ENCODE peak calls at places on chromosomes 1 and 21, in five cellular contexts. One of them, this sample, is unnamed.

GRCh38 chr1:228548788-228549187 is 61.6 kb downstream of the RNF187 start:
- DNase-seq in stimulated activated CD4-positive, alpha-beta T cell treated with anti-CD3 and anti-CD28 coated beads, Interleukin-2, amount 100 ng/mL, for 48 hours: no peak
- DNase-seq in NCI-H524: no peak
- DNase-seq in cardiac muscle cell: no peak
- DNase-seq in NCI-H1417 treated with DMSO at 0.1 percent for 48 hours: no peak
- DNase-seq in this sample: no peak

GRCh38 chr1:192587386-192588276 is 12.1 kb downstream of the RGS1 start:
- DNase-seq in NCI-H524: no peak
- DNase-seq in stimulated activated CD4-positive, alpha-beta T cell treated with anti-CD3 and anti-CD28 coated beads, Interleukin-2, amount 100 ng/mL, for 48 hours: no peak
- DNase-seq in cardiac muscle cell: no peak
- DNase-seq in NCI-H1417 treated with DMSO at 0.1 percent for 48 hours: no peak
- DNase-seq in this sample: no peak

GRCh38 chr1:229836324-229836723 is 210.3 kb downstream of the URB2 start:
- DNase-seq in cardiac muscle cell: no peak
- DNase-seq in NCI-H524: no peak
- DNase-seq in stimulated activated CD4-positive, alpha-beta T cell treated with anti-CD3 and anti-CD28 coated beads, Interleukin-2, amount 100 ng/mL, for 48 hours: no peak
- DNase-seq in NCI-H1417 treated with DMSO at 0.1 percent for 48 hours: no peak
- DNase-seq in this sample: no peak

GRCh38 chr1:30668026-30668425 is 55.4 kb downstream of the MATN1 start:
- DNase-seq in stimulated activated CD4-positive, alpha-beta T cell treated with anti-CD3 and anti-CD28 coated beads, Interleukin-2, amount 100 ng/mL, for 48 hours: no peak
- DNase-seq in NCI-H1417 treated with DMSO at 0.1 percent for 48 hours: no peak
- DNase-seq in cardiac muscle cell: no peak
- DNase-seq in NCI-H524: no peak
- DNase-seq in this sample: peak; percentile 58

GRCh38 chr1:87226341-87226760 is 102.3 kb upstream of the LMO4 start:
- DNase-seq in NCI-H1417 treated with DMSO at 0.1 percent for 48 hours: no peak
- DNase-seq in stimulated activated CD4-positive, alpha-beta T cell treated with anti-CD3 and anti-CD28 coated beads, Interleukin-2, amount 100 ng/mL, for 48 hours: no peak
- DNase-seq in cardiac muscle cell: peak; percentile 32
- DNase-seq in NCI-H524: no peak
- DNase-seq in this sample: peak; percentile 49

GRCh38 chr1:89942825-89943658 is 51.9 kb upstream of the ZNF326 start:
- DNase-seq in NCI-H524: no peak
- DNase-seq in NCI-H1417 treated with DMSO at 0.1 percent for 48 hours: no peak
- DNase-seq in cardiac muscle cell: no peak
- DNase-seq in stimulated activated CD4-positive, alpha-beta T cell treated with anti-CD3 and anti-CD28 coated beads, Interleukin-2, amount 100 ng/mL, for 48 hours: no peak
- DNase-seq in this sample: no peak

GRCh38 chr21:20971296-20971921 is 26.8 kb upstream of the NCAM2 start:
- DNase-seq in NCI-H524: peak; percentile 67
- DNase-seq in stimulated activated CD4-positive, alpha-beta T cell treated with anti-CD3 and anti-CD28 coated beads, Interleukin-2, amount 100 ng/mL, for 48 hours: peak; percentile 4
- DNase-seq in cardiac muscle cell: peak; percentile 73
- DNase-seq in NCI-H1417 treated with DMSO at 0.1 percent for 48 hours: no peak
- DNase-seq in this sample: no peak

GRCh38 chr1:24277420-24278169 is 41.6 kb upstream of the GRHL3 start:
- DNase-seq in NCI-H1417 treated with DMSO at 0.1 percent for 48 hours: no peak
- DNase-seq in cardiac muscle cell: no peak
- DNase-seq in stimulated activated CD4-positive, alpha-beta T cell treated with anti-CD3 and anti-CD28 coated beads, Interleukin-2, amount 100 ng/mL, for 48 hours: no peak
- DNase-seq in NCI-H524: peak; percentile 2
- DNase-seq in this sample: no peak

GRCh38 chr1:89383185-89383584 is 19.3 kb downstream of the GBP6 start:
- DNase-seq in cardiac muscle cell: no peak
- DNase-seq in NCI-H524: no peak
- DNase-seq in NCI-H1417 treated with DMSO at 0.1 percent for 48 hours: no peak
- DNase-seq in stimulated activated CD4-positive, alpha-beta T cell treated with anti-CD3 and anti-CD28 coated beads, Interleukin-2, amount 100 ng/mL, for 48 hours: no peak
- DNase-seq in this sample: no peak

GRCh38 chr1:229253170-229253974 is 17.5 kb upstream of the RAB4A start:
- DNase-seq in NCI-H524: no peak
- DNase-seq in cardiac muscle cell: no peak
- DNase-seq in NCI-H1417 treated with DMSO at 0.1 percent for 48 hours: no peak
- DNase-seq in stimulated activated CD4-positive, alpha-beta T cell treated with anti-CD3 and anti-CD28 coated beads, Interleukin-2, amount 100 ng/mL, for 48 hours: no peak
- DNase-seq in this sample: no peak

GRCh38 chr1:59199734-59200376 is 97.0 kb upstream of the FGGY start:
- DNase-seq in stimulated activated CD4-positive, alpha-beta T cell treated with anti-CD3 and anti-CD28 coated beads, Interleukin-2, amount 100 ng/mL, for 48 hours: no peak
- DNase-seq in NCI-H1417 treated with DMSO at 0.1 percent for 48 hours: peak; percentile 62
- DNase-seq in NCI-H524: no peak
- DNase-seq in cardiac muscle cell: peak; percentile 20
- DNase-seq in this sample: no peak

GRCh38 chr1:154386643-154387352 is 18.3 kb upstream of the IL6R start:
- DNase-seq in cardiac muscle cell: no peak
- DNase-seq in NCI-H1417 treated with DMSO at 0.1 percent for 48 hours: no peak
- DNase-seq in NCI-H524: no peak
- DNase-seq in stimulated activated CD4-positive, alpha-beta T cell treated with anti-CD3 and anti-CD28 coated beads, Interleukin-2, amount 100 ng/mL, for 48 hours: peak; percentile 72
- DNase-seq in this sample: no peak

GRCh38 chr1:151144474-151145157 is 1.8 kb downstream of the SEMA6C start:
- DNase-seq in NCI-H1417 treated with DMSO at 0.1 percent for 48 hours: no peak
- DNase-seq in NCI-H524: no peak
- DNase-seq in stimulated activated CD4-positive, alpha-beta T cell treated with anti-CD3 and anti-CD28 coated beads, Interleukin-2, amount 100 ng/mL, for 48 hours: no peak
- DNase-seq in cardiac muscle cell: peak; percentile 35
- DNase-seq in this sample: no peak

GRCh38 chr1:66752000-66752592 is at the start of gene DYNLT5:
- DNase-seq in cardiac muscle cell: peak; percentile 85
- DNase-seq in NCI-H524: no peak
- DNase-seq in stimulated activated CD4-positive, alpha-beta T cell treated with anti-CD3 and anti-CD28 coated beads, Interleukin-2, amount 100 ng/mL, for 48 hours: no peak
- DNase-seq in NCI-H1417 treated with DMSO at 0.1 percent for 48 hours: no peak
- DNase-seq in this sample: no peak

GRCh38 chr1:193104906-193105820 is at the start of gene GLRX2:
- DNase-seq in NCI-H1417 treated with DMSO at 0.1 percent for 48 hours: peak; percentile 46
- DNase-seq in cardiac muscle cell: peak; percentile 91
- DNase-seq in NCI-H524: peak; percentile 79
- DNase-seq in stimulated activated CD4-positive, alpha-beta T cell treated with anti-CD3 and anti-CD28 coated beads, Interleukin-2, amount 100 ng/mL, for 48 hours: peak; percentile 46
- DNase-seq in this sample: peak; percentile 88

GRCh38 chr1:185368313-185368712 is 51.3 kb upstream of the IVNS1ABP start:
- DNase-seq in NCI-H524: no peak
- DNase-seq in stimulated activated CD4-positive, alpha-beta T cell treated with anti-CD3 and anti-CD28 coated beads, Interleukin-2, amount 100 ng/mL, for 48 hours: no peak
- DNase-seq in NCI-H1417 treated with DMSO at 0.1 percent for 48 hours: no peak
- DNase-seq in cardiac muscle cell: no peak
- DNase-seq in this sample: no peak

GRCh38 chr1:242731446-242731845 is 206.9 kb upstream of the PLD5 start:
- DNase-seq in NCI-H1417 treated with DMSO at 0.1 percent for 48 hours: no peak
- DNase-seq in NCI-H524: peak; percentile 37
- DNase-seq in cardiac muscle cell: no peak
- DNase-seq in stimulated activated CD4-positive, alpha-beta T cell treated with anti-CD3 and anti-CD28 coated beads, Interleukin-2, amount 100 ng/mL, for 48 hours: no peak
- DNase-seq in this sample: no peak

GRCh38 chr21:15208787-15209186 is 144.0 kb upstream of the NRIP1 start:
- DNase-seq in cardiac muscle cell: no peak
- DNase-seq in NCI-H524: no peak
- DNase-seq in NCI-H1417 treated with DMSO at 0.1 percent for 48 hours: no peak
- DNase-seq in stimulated activated CD4-positive, alpha-beta T cell treated with anti-CD3 and anti-CD28 coated beads, Interleukin-2, amount 100 ng/mL, for 48 hours: no peak
- DNase-seq in this sample: no peak

GRCh38 chr1:36094621-36095061 is 5.9 kb downstream of the ADPRS start:
- DNase-seq in stimulated activated CD4-positive, alpha-beta T cell treated with anti-CD3 and anti-CD28 coated beads, Interleukin-2, amount 100 ng/mL, for 48 hours: no peak
- DNase-seq in NCI-H524: no peak
- DNase-seq in cardiac muscle cell: no peak
- DNase-seq in NCI-H1417 treated with DMSO at 0.1 percent for 48 hours: no peak
- DNase-seq in this sample: no peak